ENCODE peak calls at places on chromosomes 16 and 17, in four cellular contexts. Y, K, A and R are unnamed samples.

GRCh38 chr17:76511562-76512365 is 10.5 kb upstream of the RHBDF2 start:
- DNase-seq in Y (no peak), A (no peak), K (no peak), R (no peak)

GRCh38 chr17:82003411-82004381 is 19.0 kb downstream of the CENPX start:
- DNase-seq in Y (no peak), A (peak; percentile 10), K (peak; percentile 96), R (no peak)

GRCh38 chr17:61159415-61159814 is 240.2 kb upstream of the TBX2 start:
- DNase-seq in A (no peak), K (peak; percentile 72), Y (no peak), R (no peak)

GRCh38 chr17:42675984-42676423 is 790 bp downstream of the PLEKHH3 start:
- DNase-seq in Y (peak; percentile 63), A (no peak), K (peak; percentile 66), R (no peak)

GRCh38 chr16:11621920-11622651 is 35.4 kb upstream of the LITAF start:
- DNase-seq in Y (no peak), A (no peak), K (no peak), R (no peak)

GRCh38 chr17:77100009-77100408 is 40.8 kb upstream of the SEC14L1 start:
- DNase-seq in K (no peak), A (peak; percentile 69), Y (no peak), R (no peak)

GRCh38 chr16:68739964-68740627 is 3.0 kb downstream of the CDH1 start:
- DNase-seq in A (no peak), Y (no peak), K (no peak), R (no peak)

GRCh38 chr16:2981899-2982250 is 1.6 kb upstream of the PKMYT1 start:
- DNase-seq in A (no peak), K (no peak), Y (peak; percentile 54), R (peak; percentile 6)

GRCh38 chr17:48613862-48614694 is 1.0 kb downstream of the HOXB8 start:
- DNase-seq in A (no peak), K (no peak), Y (no peak), R (no peak)

GRCh38 chr17:12406623-12407228 is 259.0 kb upstream of the MYOCD start:
- DNase-seq in K (peak; percentile 21), A (no peak), Y (no peak), R (no peak)

GRCh38 chr17:19305761-19306159 is 56.8 kb downstream of the B9D1 start:
- DNase-seq in A (no peak), K (no peak), Y (no peak), R (no peak)

GRCh38 chr17:49216953-49217650 is 6.6 kb downstream of the ABI3 start:
- DNase-seq in A (peak; percentile 21), K (no peak), Y (peak; percentile 35), R (no peak)

GRCh38 chr17:4796550-4796915 is 569 bp downstream of the PSMB6 start:
- DNase-seq in A (no peak), K (peak; percentile 47), Y (peak; percentile 53), R (no peak)

GRCh38 chr17:37743875-37744632 is 805 bp downstream of the HNF1B start:
- DNase-seq in Y (no peak), A (no peak), K (no peak), R (no peak)

GRCh38 chr17:12806630-12807029 is 17.3 kb downstream of the ARHGAP44 start:
- DNase-seq in Y (no peak), K (no peak), A (no peak), R (no peak)

GRCh38 chr17:50459081-50459676 is 9.5 kb downstream of the CHAD start:
- DNase-seq in Y (no peak), K (no peak), A (no peak), R (no peak)

GRCh38 chr16:48959204-48959603 is 322.4 kb downstream of the CBLN1 start:
- DNase-seq in A (no peak), Y (no peak), K (peak; percentile 3), R (no peak)

GRCh38 chr17:2195729-2196128 is 107.9 kb downstream of the SMG6 start:
- DNase-seq in Y (no peak), K (peak; percentile 86), A (no peak), R (no peak)

GRCh38 chr16:24013733-24014645 is 178.2 kb downstream of the PRKCB start:
- DNase-seq in K (no peak), Y (no peak), A (no peak), R (peak; percentile 3)

GRCh38 chr17:80109713-80110446 is 8.5 kb downstream of the GAA start:
- DNase-seq in A (no peak), Y (no peak), K (no peak), R (no peak)

GRCh38 chr16:2457267-2457666 is 2.6 kb upstream of the TEDC2 start:
- DNase-seq in K (no peak), A (no peak), Y (no peak), R (no peak)

GRCh38 chr17:31163091-31163781 is 68.5 kb downstream of the NF1 start:
- DNase-seq in Y (no peak), A (no peak), K (no peak), R (no peak)

GRCh38 chr16:30113031-30113710 is at the start of gene GDPD3:
- DNase-seq in A (no peak), Y (peak; percentile 76), K (no peak), R (no peak)

GRCh38 chr17:30477758-30478115 is 529 bp downstream of the GOSR1 start:
- DNase-seq in A (no peak), K (peak; percentile 41), Y (no peak), R (no peak)

GRCh38 chr16:87558682-87559081 is 43.6 kb upstream of the JPH3 start:
- DNase-seq in A (no peak), K (no peak), Y (no peak), R (no peak)

DNA sequence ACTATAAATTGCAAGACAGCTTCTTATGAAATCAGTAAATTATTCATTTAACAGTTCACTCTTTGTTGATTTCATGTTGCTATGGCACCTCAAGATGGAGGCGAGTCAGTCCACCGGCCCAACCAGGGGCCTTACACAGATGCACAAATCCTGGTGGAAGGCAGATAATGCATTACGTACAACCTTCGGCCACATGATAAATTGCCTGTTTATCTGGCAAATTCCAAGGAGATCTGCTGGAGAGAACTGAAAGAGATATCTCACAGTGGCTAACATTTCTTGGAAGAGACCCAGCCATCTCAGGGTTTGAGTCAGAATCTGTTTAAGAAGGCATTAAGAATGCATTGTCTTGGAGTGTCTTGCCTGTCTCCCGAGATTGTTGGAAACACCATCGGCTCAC is 225.6 kb downstream of the MSI2 start:
- DNase-seq in K (peak; percentile 100), Y (peak; percentile 32), A (no peak), R (no peak)
- H3K27ac ChIP-seq in K (no peak overlapping the region), Y (no peak overlapping the region), A (no peak overlapping the region), R (no peak overlapping the region)

DNA sequence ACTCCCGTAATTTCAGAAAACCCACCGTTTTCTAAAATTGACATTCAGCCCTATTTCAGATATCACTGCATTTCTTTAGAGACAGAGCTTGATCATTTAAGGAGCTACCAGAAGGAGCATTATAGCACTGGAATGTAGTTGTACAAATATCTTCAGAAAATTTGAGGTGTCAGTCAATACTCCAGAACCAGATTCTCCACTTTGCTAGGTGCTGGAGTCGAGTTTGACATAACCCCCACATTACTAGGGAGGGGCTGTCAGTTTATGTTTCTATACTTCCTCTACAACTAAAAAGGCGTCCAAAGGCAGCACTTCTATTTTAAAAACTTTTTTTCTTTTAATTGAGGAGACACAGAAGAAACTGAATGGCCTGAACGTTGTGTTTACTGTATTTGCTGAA is 899 bp upstream of the KIAA0513 start:
- DNase-seq in Y (no peak), K (no peak), A (no peak), R (no peak)
- H3K27ac ChIP-seq in Y (peak overlapping the region; percentile 53), K (peak overlapping the region; percentile 83), A (peak overlapping the region; percentile 84), R (no peak overlapping the region)

DNA sequence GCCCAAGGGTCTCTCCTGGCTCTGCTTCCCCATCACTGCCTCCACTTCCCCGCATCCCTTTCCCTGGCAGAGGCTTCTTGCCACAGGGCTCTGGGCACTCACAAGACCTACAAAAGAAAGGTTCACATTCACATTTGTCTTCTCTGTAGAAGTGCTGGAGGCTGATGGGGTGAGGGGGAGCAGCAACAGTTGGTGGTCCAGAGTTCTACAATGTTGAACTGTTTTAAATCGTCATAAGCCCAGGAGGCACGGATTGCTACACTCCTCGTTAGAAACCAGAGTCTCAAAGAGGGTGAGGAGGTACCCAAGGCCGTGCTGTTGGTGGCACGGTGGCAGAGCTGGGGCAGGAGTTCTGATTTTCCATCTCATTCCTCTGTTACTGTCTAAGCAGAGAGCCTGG is 5.8 kb upstream of the RAI1 start:
- DNase-seq in A (no peak), Y (no peak), K (no peak), R (no peak)
- H3K27ac ChIP-seq in A (no peak overlapping the region), Y (no peak overlapping the region), K (no peak overlapping the region), R (no peak overlapping the region)

GRCh38 chr17:59856859-59857794 is 35.6 kb downstream of the TUBD1 start:
- DNase-seq in Y (no peak), K (no peak), A (no peak), R (no peak)
- H3K27ac ChIP-seq in Y (no peak overlapping the region), K (no peak overlapping the region), A (no peak overlapping the region), R (no peak overlapping the region)

GRCh38 chr16:88921603-88921995 is 55.1 kb upstream of the PABPN1L start:
- DNase-seq in A (no peak), Y (no peak), K (no peak), R (no peak)
- H3K27ac ChIP-seq in A (no peak overlapping the region), Y (no peak overlapping the region), K (no peak overlapping the region), R (no peak overlapping the region)

DNA sequence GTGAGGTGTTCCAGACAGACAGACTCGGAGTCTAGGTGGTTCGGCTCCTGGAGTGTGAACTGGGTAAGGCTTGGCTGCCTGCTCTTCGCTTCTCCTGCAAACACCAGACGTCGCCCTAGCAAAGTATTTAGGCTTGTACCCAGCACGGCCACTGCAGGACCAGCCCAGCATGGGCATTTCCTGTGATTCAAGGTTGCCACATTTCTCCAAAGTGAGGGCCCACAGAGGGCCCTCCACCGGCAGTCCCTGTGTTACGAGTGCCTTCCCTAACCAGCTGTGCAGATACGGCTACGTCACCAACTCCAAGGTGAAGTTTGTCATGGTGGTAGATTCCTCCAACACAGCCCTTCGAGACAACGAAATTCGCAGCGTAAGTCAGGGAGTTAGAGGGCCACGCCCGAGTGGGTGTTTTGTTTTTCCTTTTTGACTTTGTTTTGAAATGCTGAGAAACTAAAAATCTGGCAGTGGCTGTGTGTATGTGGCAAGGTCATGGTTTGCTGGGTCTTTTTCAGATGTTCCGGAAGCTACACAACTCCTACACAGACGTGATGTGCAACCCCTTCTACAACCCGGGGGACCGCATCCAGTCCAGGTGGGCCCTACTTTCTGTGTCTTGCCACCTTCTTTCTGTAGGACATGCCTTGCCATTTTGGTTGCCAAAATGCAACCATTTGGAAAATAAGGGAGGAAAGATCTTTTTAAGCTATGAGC is 2.6 kb downstream of the TRAPPC2L start:
- DNase-seq in Y (no peak), K (no peak), A (no peak), R (no peak)
- H3K27ac ChIP-seq in Y (no peak overlapping the region), K (no peak overlapping the region), A (no peak overlapping the region), R (no peak overlapping the region)

DNA sequence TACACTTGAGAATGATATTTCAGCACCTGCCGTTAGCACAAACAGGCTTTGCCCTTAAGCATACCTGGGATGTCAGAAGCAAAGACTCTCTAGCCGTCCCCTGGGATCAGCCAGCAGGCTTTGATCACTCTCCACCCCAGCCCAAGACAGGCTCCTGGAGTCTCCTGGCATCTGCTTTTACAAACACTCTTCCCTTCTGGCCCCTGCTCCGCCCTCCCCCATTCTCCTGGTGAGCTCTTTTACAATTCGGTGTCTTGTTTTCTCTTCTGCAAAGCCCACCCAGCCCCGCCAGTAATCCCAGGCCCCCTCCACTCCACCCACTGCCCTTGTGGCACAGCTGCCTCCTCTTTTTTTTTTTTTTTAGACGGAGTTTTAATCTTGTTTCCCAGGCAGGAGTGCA is 50.4 kb downstream of the KATNIP start:
- DNase-seq in A (no peak), Y (no peak), K (no peak), R (no peak)
- H3K27ac ChIP-seq in A (no peak overlapping the region), Y (no peak overlapping the region), K (no peak overlapping the region), R (no peak overlapping the region)